ENCODE peak calls at places on chromosomes 3 and 15, in four cellular contexts. D, M, G and Y are unnamed samples.

GRCh38 chr15:78038585-78039247 is 38.8 kb downstream of the TBC1D2B start:
- DNase-seq in G (no peak), D (no peak), M (no peak), Y (no peak)

GRCh38 chr15:74614744-74615312 is 808 bp upstream of the CLK3 start:
- DNase-seq in G (peak; percentile 94), M (peak; percentile 91), D (no peak), Y (peak; percentile 94)

GRCh38 chr3:46406786-46407611 is at the start of the genes CCR5AS and CCRL2:
- DNase-seq in G (peak; percentile 93), M (no peak), D (no peak), Y (peak; percentile 76)

GRCh38 chr3:59117378-59117777 is 67.6 kb upstream of the CFAP20DC start:
- DNase-seq in M (no peak), D (no peak), G (no peak), Y (no peak)

GRCh38 chr15:39411102-39411989 is 169.5 kb upstream of the THBS1 start:
- DNase-seq in G (no peak), M (no peak), D (no peak), Y (no peak)

GRCh38 chr15:75198560-75199346 is 2.9 kb upstream of the C15orf39 start:
- DNase-seq in D (peak; percentile 95), G (no peak), M (no peak), Y (no peak)

GRCh38 chr15:29873264-29873663 is 51.0 kb upstream of the TJP1 start:
- DNase-seq in D (no peak), G (no peak), M (no peak), Y (no peak)

GRCh38 chr3:140223631-140224030 is 288.6 kb downstream of the CLSTN2 start:
- DNase-seq in D (peak; percentile 10), G (no peak), M (no peak), Y (no peak)

GRCh38 chr3:46297658-46298423 is 55.6 kb downstream of the CCR3 start:
- DNase-seq in M (no peak), G (no peak), D (no peak), Y (no peak)

GRCh38 chr15:60830479-60830878 is 351.5 kb upstream of the ICE2 start:
- DNase-seq in D (no peak), M (no peak), G (no peak), Y (no peak)

GRCh38 chr3:179224584-179224983 is 26.3 kb downstream of the KCNMB3 start:
- DNase-seq in M (no peak), G (no peak), D (no peak), Y (no peak)

GRCh38 chr3:186788482-186789370 is 5.3 kb downstream of the EIF4A2 start:
- DNase-seq in M (no peak), G (no peak), D (no peak), Y (no peak)

GRCh38 chr3:185928532-185928931 is 9.3 kb downstream of the TRA2B start:
- DNase-seq in D (no peak), G (no peak), M (no peak), Y (no peak)

GRCh38 chr3:55718475-55718874 is 231.4 kb upstream of the WNT5A start:
- DNase-seq in G (no peak), M (peak; percentile 40), D (no peak), Y (no peak)

GRCh38 chr3:76040946-76041345 is 255.6 kb upstream of the ZNF717 start:
- DNase-seq in G (no peak), D (no peak), M (no peak), Y (no peak)

GRCh38 chr3:133408366-133408765 is 8.5 kb downstream of the BFSP2 start:
- DNase-seq in M (no peak), G (no peak), D (no peak), Y (no peak)

GRCh38 chr3:45205126-45205525 is 21.0 kb downstream of the TMEM158 start:
- DNase-seq in G (no peak), D (no peak), M (no peak), Y (no peak)

GRCh38 chr15:55564347-55565145 is 23.6 kb downstream of the PYGO1 start:
- DNase-seq in M (no peak), G (no peak), D (no peak), Y (no peak)
- TF ChIP-seq CTCF in M (no peak), G (peak; percentile 41), D (peak; percentile 7), Y (no peak)

GRCh38 chr15:23881299-23881698 is 194.2 kb upstream of the NDN start:
- DNase-seq in M (no peak), D (no peak), G (no peak), Y (no peak)
- TF ChIP-seq EP300 in M (no peak), D (no peak), G (no peak), Y (no peak)

GRCh38 chr3:42702982-42703694 is 540 bp upstream of the HHATL start:
- DNase-seq in D (no peak), M (no peak), G (no peak), Y (no peak)

GRCh38 chr3:42703695-42704025 is 1.1 kb upstream of the HHATL start:
- DNase-seq in M (no peak), D (no peak), G (no peak), Y (no peak)

GRCh38 chr3:42700366-42701288 is 2.0 kb downstream of the HHATL start:
- DNase-seq in G (no peak), M (no peak), D (no peak), Y (no peak)

GRCh38 chr3:42701371-42702065 is 1.1 kb downstream of the HHATL start:
- DNase-seq in D (peak; percentile 27), G (peak; percentile 95), M (no peak), Y (no peak)

DNA sequence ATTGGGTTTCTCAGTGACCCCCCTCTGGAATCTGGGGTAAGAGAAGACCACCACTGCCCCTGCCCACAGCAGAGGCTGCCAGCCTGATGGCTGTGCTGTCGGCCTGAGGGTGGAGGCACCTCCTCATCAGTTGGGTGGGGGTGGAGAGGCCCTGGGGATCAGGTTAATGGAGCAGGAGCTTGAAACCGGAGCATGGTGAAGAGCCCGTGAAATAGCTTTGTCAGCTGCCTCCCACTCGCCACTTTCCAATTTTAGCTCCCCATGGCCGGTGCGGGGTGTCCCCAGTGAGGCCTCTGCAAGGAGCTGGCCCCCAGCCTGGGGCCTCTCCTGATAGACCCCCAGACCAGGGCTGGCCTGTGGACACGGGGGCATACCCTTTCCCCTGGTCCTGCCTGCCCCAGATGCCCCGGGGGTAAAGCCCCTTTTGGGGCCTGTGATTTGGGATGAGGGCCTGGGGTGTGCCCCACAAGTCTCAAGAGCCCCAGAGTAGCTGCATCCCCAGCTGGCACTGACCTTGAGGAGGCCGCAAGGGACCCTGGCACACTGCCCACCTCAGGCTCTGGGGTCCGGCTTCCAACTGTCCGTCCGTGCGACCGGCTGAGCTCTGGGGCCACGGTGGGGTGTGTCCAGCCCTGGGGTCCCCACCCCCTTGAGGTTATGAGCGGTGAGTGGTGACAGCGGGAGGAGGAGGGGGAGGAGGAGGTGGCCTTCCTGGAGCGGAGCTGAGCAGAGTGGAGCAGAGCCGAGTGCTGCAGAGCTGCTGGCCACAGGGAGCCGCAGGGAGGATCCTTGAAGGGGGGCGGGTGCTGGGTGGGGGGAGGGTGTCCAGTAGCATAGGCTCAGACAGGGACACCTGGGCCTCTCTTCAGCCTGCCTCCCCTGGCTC is at the start of gene HHATL:
- DNase-seq in M (no peak), G (no peak), D (no peak), Y (no peak)
- H3K4me3 ChIP-seq in M (no peak within 1 kb of the TSS), G (no peak within 1 kb of the TSS), D (no peak within 1 kb of the TSS), Y (no peak within 1 kb of the TSS)

GRCh38 chr15:67784856-67785430 is 40.4 kb upstream of the SKOR1 start:
- DNase-seq in G (no peak), M (no peak), D (no peak), Y (no peak)

GRCh38 chr15:67784057-67784781 is 41.1 kb upstream of the SKOR1 start:
- DNase-seq in D (no peak), M (no peak), G (no peak), Y (no peak)

GRCh38 chr15:67782592-67782991 is 42.7 kb upstream of the SKOR1 start:
- DNase-seq in G (no peak), M (no peak), D (no peak), Y (no peak)

GRCh38 chr15:67781907-67782559 is 43.3 kb upstream of the SKOR1 start:
- DNase-seq in M (no peak), G (no peak), D (no peak), Y (no peak)

DNA sequence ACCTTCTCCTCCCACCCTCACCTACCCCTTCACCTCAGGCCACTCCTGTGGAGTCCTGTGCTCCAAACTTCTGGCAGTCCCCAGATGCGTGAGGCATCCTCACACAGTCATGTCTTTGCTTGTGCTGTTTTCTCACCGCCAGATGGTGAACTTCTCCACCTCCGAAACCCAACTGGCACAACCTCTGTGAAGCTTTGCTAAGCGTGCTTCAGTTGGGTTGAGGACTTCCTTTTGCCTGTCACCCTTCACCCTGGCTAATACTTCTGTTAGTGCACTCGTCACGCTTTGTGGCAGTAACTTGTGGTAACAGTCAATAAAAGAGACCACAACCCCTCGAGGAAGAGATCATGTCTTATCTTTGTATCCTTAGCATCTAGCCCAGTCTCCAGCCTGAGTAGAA is 42.0 kb upstream of the SKOR1 start:
- DNase-seq in M (no peak), D (no peak), G (no peak), Y (no peak)
- TF ChIP-seq CTCF in M (no peak), D (no peak), G (no peak), Y (no peak)

DNA sequence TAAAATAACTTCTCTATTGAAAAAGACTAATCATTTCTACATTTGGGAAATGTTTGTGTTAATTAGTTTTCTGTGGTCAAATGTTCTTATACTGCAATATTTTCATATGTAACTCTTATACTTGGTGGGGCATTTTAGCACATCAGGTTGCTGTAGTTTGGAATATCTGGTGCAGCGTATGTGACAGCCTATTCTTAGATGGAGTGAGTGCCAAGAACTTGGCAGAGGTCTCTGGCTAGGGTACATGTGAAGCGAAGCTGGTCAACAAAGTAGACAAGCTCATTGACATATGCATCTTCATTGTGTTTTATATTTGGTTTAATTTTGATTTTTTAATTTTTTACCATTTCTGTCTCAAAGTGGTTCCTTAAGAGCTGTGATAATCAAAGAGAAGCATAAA is 53.2 kb downstream of the CHAC1 start:
- DNase-seq in D (no peak), G (no peak), M (no peak), Y (no peak)
- TF ChIP-seq EP300 in D (no peak), G (no peak), M (no peak), Y (no peak)

GRCh38 chr15:85753791-85754452 is 40.8 kb downstream of the KLHL25 start:
- DNase-seq in M (peak; percentile 24), D (no peak), G (no peak), Y (peak; percentile 60)
- H3K4me3 ChIP-seq in M (no peak overlapping the region), D (no peak overlapping the region), G (no peak overlapping the region), Y (no peak overlapping the region)

GRCh38 chr3:169390741-169391300 is 272.7 kb downstream of the MECOM start:
- DNase-seq in M (no peak), D (no peak), G (no peak), Y (no peak)
- TF ChIP-seq CTCF in M (no peak), D (no peak), G (no peak), Y (no peak)

DNA sequence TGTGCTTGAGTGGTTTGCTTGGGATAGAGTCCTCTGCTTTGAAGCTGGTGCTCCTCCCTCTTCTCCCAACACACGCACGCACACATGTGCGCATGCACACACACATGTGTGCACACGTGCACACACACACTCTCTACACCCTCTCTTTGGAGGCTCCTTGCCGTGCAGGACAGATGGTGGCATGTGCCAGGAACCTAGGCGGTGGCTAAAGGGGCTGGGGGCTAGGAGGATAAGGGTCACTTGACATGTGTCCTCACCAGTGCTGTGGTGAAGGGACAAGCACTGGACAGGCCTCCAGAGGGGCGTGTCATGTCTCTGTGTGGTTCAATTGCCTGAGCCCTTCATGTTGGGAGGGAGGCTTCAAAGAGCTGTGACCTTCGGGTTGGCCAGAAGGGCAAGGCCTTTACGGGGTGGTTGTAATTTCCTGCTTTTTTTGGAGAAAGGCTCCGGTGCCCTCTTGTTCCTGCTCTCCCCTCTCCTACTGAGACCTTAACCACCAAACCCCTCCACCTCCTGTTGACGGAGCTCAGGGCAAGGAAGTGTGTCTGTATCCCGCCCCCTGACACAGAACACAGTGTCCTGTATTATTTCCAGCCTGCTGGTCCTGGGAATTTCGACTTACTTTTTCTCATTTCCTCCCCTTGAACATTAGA is 285.1 kb upstream of the ROPN1 start:
- DNase-seq in M (peak; percentile 43), G (no peak), D (no peak), Y (no peak)
- TF ChIP-seq EP300 in M (no peak), G (no peak), D (no peak), Y (peak; percentile 35)

GRCh38 chr15:34490421-34491193 is 53.0 kb upstream of the GOLGA8A start:
- DNase-seq in G (no peak), D (no peak), M (no peak), Y (no peak)
- H3K4me3 ChIP-seq in G (no peak overlapping the region), D (no peak overlapping the region), M (no peak overlapping the region), Y (no peak overlapping the region)